ENCODE peak calls at places on chromosomes 11 and 22, in seven cellular contexts. U is GM12878; T is naive thymus-derived CD4-positive, alpha-beta T cell; J is fibroblast of the aortic adventitia; B is DND-41; E is foreskin fibroblast; S is cardiac fibroblast. Y is an unnamed sample.

GRCh38 chr22:20238567-20239062 is 29.5 kb downstream of the RTN4R start:
- DNase-seq in J (peak; percentile 6), S (no peak), T (peak; percentile 41), E (no peak), U (no peak), B (peak; percentile 82), Y (no peak)

GRCh38 chr11:90241414-90241813 is 18.6 kb upstream of the CHORDC1 start:
- DNase-seq in J (no peak), E (no peak), U (no peak), T (no peak), B (no peak), S (no peak), Y (no peak)

GRCh38 chr22:18024276-18024939 is at the start of gene MICAL3:
- DNase-seq in B (peak; percentile 64), T (peak; percentile 50), E (peak; percentile 68), S (peak; percentile 65), U (no peak), J (peak; percentile 58), Y (no peak)

GRCh38 chr11:126725521-126725920 is 275.0 kb downstream of the KIRREL3 start:
- DNase-seq in U (no peak), E (no peak), B (no peak), J (no peak), S (no peak), T (no peak), Y (no peak)

GRCh38 chr22:49025791-49026475 is 801.7 kb downstream of the BRD1 start:
- DNase-seq in U (no peak), B (no peak), S (no peak), J (no peak), T (no peak), E (no peak), Y (no peak)

GRCh38 chr11:94737171-94737611 is 31.0 kb upstream of the AMOTL1 start:
- DNase-seq in U (no peak), B (no peak), S (no peak), T (no peak), J (peak; percentile 62), E (no peak), Y (no peak)

GRCh38 chr11:14300661-14301304 is 58.2 kb downstream of the RRAS2 start:
- DNase-seq in J (peak; percentile 86), B (peak; percentile 71), U (no peak), T (peak; percentile 24), S (peak; percentile 89), E (peak; percentile 66), Y (peak; percentile 66)

GRCh38 chr11:50174189-50174588 is 141.5 kb downstream of the OR4C45 start:
- DNase-seq in U (no peak), J (peak; percentile 58), S (peak; percentile 1), T (no peak), E (no peak), B (no peak), Y (no peak)

GRCh38 chr22:29106839-29107238 is 34.0 kb downstream of the KREMEN1 start:
- DNase-seq in J (no peak), E (no peak), T (no peak), B (no peak), S (no peak), U (no peak), Y (no peak)

GRCh38 chr11:1744879-1745700 is 5.3 kb downstream of the IFITM10 start:
- DNase-seq in S (no peak), B (no peak), T (no peak), U (no peak), J (no peak), E (no peak), Y (no peak)

GRCh38 chr22:45887202-45888131 is 89.5 kb downstream of the WNT7B start:
- DNase-seq in T (no peak), S (no peak), B (no peak), J (no peak), U (no peak), E (no peak), Y (no peak)

GRCh38 chr22:23068096-23068831 is 2.1 kb upstream of the GNAZ start:
- DNase-seq in J (no peak), U (no peak), E (no peak), B (no peak), S (no peak), T (no peak), Y (no peak)

GRCh38 chr11:69311767-69312385 is 17.9 kb downstream of the MYEOV start:
- DNase-seq in T (peak; percentile 52), E (no peak), B (peak; percentile 79), J (no peak), U (no peak), S (no peak), Y (peak; percentile 87)

GRCh38 chr11:119421941-119422504 is 949 bp downstream of the THY1 start:
- DNase-seq in E (peak; percentile 35), T (no peak), S (peak; percentile 37), B (no peak), U (no peak), J (peak; percentile 50), Y (no peak)

GRCh38 chr11:11895672-11896071 is 53.9 kb downstream of the USP47 start:
- DNase-seq in T (no peak), S (peak; percentile 26), J (peak; percentile 31), E (no peak), U (no peak), B (no peak), Y (no peak)

GRCh38 chr11:128757886-128758612 is 64.2 kb downstream of the FLI1 start:
- DNase-seq in S (no peak), E (no peak), B (no peak), U (peak; percentile 84), T (no peak), J (no peak), Y (no peak)

GRCh38 chr11:71482746-71483364 is 29.9 kb downstream of the NADSYN1 start:
- DNase-seq in S (no peak), U (no peak), E (no peak), J (no peak), T (no peak), B (no peak), Y (no peak)

GRCh38 chr11:132852361-132852760 is 679.9 kb downstream of the OPCML start:
- DNase-seq in E (no peak), J (no peak), S (no peak), B (no peak), T (no peak), U (no peak), Y (no peak)
- H3K4me3 ChIP-seq in E (no peak overlapping the region), J (no peak overlapping the region), S (no peak overlapping the region), B (no peak overlapping the region), T (no peak overlapping the region), U (no peak overlapping the region), Y (no peak overlapping the region)

DNA sequence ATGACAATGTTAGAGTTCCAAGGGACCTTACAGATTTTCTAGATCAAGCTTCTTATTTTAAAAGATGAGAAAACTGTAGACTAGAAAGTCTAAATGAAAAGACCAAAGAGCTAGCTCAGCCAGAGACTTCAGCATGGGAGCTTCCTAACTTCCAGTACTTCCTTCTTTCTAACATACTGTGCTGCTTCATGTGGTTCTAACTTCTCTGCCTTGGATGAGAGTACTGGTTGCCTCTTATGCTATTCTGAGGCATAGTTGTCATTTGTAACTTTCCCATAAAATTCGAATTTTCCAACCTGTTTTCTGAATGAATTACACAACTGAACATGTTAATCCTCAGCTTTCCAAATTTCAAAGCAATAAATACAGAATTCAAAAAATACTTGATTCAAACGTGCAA is 1.8 kb downstream of the MTMR2 start:
- DNase-seq in S (peak; percentile 18), B (no peak), U (no peak), J (no peak), T (no peak), E (no peak), Y (no peak)
- H3K4me3 ChIP-seq in S (peak overlapping the region; percentile 85), B (no peak overlapping the region), U (no peak overlapping the region), J (peak overlapping the region; percentile 78), T (no peak overlapping the region), E (peak overlapping the region; percentile 95), Y (peak overlapping the region; percentile 61)

DNA sequence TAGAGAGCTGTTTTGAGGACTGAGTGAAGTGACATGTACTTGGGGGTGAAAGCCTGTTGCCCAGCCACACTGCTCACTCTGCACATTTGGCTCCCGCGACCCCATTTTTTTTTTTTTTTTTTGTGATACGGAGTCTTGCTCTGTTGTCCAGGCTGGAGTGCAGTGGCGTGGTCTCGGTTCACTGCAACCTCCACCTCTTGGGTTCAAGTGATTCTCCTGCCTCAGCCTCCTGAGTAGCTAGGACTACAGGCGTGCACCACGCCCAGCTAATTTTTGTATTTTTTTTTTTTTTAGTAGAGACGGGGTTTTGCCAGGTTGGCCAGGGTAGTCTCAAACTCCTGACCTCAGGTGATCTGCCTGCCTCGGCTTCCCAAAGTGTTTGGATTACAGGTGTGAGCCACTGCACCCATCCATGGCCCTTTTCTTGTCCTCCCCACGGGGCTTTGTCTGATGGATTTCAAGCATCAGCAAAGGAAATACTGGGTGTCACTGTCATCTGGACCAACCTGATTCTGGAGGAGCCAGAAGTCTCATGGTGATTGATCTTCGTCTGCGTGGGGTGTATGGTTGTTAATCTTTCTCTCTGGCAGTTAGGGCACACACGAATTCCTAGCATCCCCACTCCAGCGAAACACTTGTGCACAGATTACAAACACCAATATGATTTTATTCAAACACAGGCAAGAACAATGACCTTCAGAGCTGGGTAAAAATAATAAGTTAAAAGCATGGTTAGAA is 3.4 kb upstream of the UCP3 start:
- DNase-seq in S (no peak), E (no peak), T (no peak), U (no peak), J (no peak), B (no peak), Y (no peak)
- H3K4me3 ChIP-seq in S (no peak overlapping the region), E (no peak overlapping the region), T (no peak overlapping the region), U (no peak overlapping the region), J (no peak overlapping the region), B (no peak overlapping the region), Y (no peak overlapping the region)

GRCh38 chr11:66367561-66368312 is 3.8 kb downstream of the SLC29A2 start:
- DNase-seq in B (no peak), J (no peak), S (no peak), T (no peak), U (no peak), E (no peak), Y (no peak)

GRCh38 chr11:66371627-66372415 is at the start of gene SLC29A2:
- DNase-seq in E (no peak), T (peak; percentile 83), U (peak; percentile 61), S (no peak), J (no peak), B (peak; percentile 85), Y (no peak)

GRCh38 chr11:66366844-66367477 is 4.6 kb downstream of the SLC29A2 start:
- DNase-seq in E (no peak), U (no peak), B (no peak), S (no peak), J (no peak), T (no peak), Y (no peak)

GRCh38 chr11:66368484-66368883 is 3.1 kb downstream of the SLC29A2 start:
- DNase-seq in S (no peak), T (no peak), J (no peak), U (no peak), B (no peak), E (no peak), Y (no peak)

DNA sequence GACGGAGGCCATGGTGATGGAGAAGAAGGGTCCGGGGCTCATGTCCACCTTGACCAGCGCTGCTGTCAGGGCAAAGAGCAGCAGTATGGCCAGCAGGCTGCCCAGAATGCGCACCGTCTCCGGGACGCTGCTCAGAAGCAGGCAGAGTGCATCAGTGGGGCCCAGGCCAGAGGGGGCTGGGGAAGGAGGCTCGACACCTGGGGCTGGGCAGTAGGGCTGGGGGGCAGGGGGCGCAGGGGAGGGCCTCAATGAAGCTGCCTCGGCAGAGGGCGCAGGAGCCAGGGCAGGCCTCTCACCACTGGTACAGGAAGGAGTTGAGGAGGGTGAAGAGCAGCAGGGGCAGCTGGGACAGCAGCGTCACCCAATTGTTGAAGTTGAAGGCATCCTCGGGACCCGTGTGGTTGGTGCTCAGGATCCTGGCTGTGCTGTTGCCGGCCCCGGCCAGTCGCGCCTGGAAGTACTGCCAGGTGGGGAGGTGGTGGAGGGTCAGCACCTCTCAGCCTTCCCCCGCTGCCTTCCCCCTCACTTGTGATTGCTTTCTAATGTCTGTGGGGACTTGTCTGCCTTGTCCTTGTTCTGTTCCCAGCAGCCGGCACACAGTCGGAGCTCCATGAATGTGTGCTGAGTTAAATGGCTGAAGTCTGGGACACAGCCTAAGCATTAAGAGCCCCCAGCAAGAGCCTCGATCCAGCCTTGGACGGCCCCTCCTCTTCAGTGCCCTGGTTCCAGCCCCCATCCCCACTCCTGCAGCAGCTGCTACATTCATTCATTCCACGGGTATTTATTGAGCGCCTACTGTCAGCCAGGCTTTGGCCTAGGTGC is 2.3 kb downstream of the SLC29A2 start:
- DNase-seq in J (no peak), U (no peak), B (no peak), S (no peak), E (no peak), T (no peak), Y (no peak)
- H3K4me3 ChIP-seq in J (no peak overlapping the region), U (no peak overlapping the region), B (no peak overlapping the region), S (no peak overlapping the region), E (no peak overlapping the region), T (no peak overlapping the region), Y (peak overlapping the region; percentile 88)

Y was measured in SK-N-MC.